ENCODE peak calls at places on chromosome 17, in seven cellular contexts. One of them, this sample, is unnamed.

GRCh38 chr17:66115246-66115645 is 76.7 kb downstream of the CEP112 start:
- DNase-seq in ELF-1: no peak
- DNase-seq in activated T-helper 1 cell treated with anti-CD3 and anti-CD28 coated beads, Interleukin-2, amount 50 U/mL, for 16 hours: no peak
- DNase-seq in NCI-H345: no peak
- DNase-seq in M059J: peak
- DNase-seq in gastrocnemius medialis: no peak
- DNase-seq in HTR-8/SVneo: no peak
- DNase-seq in this sample: no peak

GRCh38 chr17:69486779-69487637 is 72.5 kb downstream of the MAP2K6 start:
- DNase-seq in ELF-1: no peak
- DNase-seq in activated T-helper 1 cell treated with anti-CD3 and anti-CD28 coated beads, Interleukin-2, amount 50 U/mL, for 16 hours: no peak
- DNase-seq in NCI-H345: no peak
- DNase-seq in M059J: no peak
- DNase-seq in gastrocnemius medialis: no peak
- DNase-seq in HTR-8/SVneo: no peak
- DNase-seq in this sample: no peak

GRCh38 chr17:50129946-50130777 is at the start of gene SAMD14:
- DNase-seq in ELF-1: peak
- DNase-seq in activated T-helper 1 cell treated with anti-CD3 and anti-CD28 coated beads, Interleukin-2, amount 50 U/mL, for 16 hours: no peak
- DNase-seq in NCI-H345: peak
- DNase-seq in M059J: no peak
- DNase-seq in gastrocnemius medialis: no peak
- DNase-seq in HTR-8/SVneo: peak
- DNase-seq in this sample: no peak

GRCh38 chr17:20174588-20175265 is 165.6 kb downstream of the SPECC1 start:
- DNase-seq in ELF-1: peak
- DNase-seq in activated T-helper 1 cell treated with anti-CD3 and anti-CD28 coated beads, Interleukin-2, amount 50 U/mL, for 16 hours: no peak
- DNase-seq in NCI-H345: no peak
- DNase-seq in M059J: peak
- DNase-seq in gastrocnemius medialis: no peak
- DNase-seq in HTR-8/SVneo: peak
- DNase-seq in this sample: peak

GRCh38 chr17:62790554-62790953 is 17.6 kb downstream of the MARCHF10 start:
- DNase-seq in ELF-1: no peak
- DNase-seq in activated T-helper 1 cell treated with anti-CD3 and anti-CD28 coated beads, Interleukin-2, amount 50 U/mL, for 16 hours: no peak
- DNase-seq in NCI-H345: peak
- DNase-seq in M059J: peak
- DNase-seq in gastrocnemius medialis: no peak
- DNase-seq in HTR-8/SVneo: peak
- DNase-seq in this sample: peak

GRCh38 chr17:39700148-39700987 is 504 bp downstream of the ERBB2 start:
- DNase-seq in ELF-1: peak
- DNase-seq in activated T-helper 1 cell treated with anti-CD3 and anti-CD28 coated beads, Interleukin-2, amount 50 U/mL, for 16 hours: no peak
- DNase-seq in NCI-H345: no peak
- DNase-seq in M059J: no peak
- DNase-seq in gastrocnemius medialis: no peak
- DNase-seq in HTR-8/SVneo: peak
- DNase-seq in this sample: peak

GRCh38 chr17:14211778-14212177 is 24.9 kb downstream of the CDRT15 start:
- DNase-seq in ELF-1: no peak
- DNase-seq in activated T-helper 1 cell treated with anti-CD3 and anti-CD28 coated beads, Interleukin-2, amount 50 U/mL, for 16 hours: no peak
- DNase-seq in NCI-H345: no peak
- DNase-seq in M059J: no peak
- DNase-seq in gastrocnemius medialis: no peak
- DNase-seq in HTR-8/SVneo: no peak
- DNase-seq in this sample: no peak

GRCh38 chr17:11935734-11936406 is 61.4 kb downstream of the ZNF18 start:
- DNase-seq in ELF-1: peak
- DNase-seq in activated T-helper 1 cell treated with anti-CD3 and anti-CD28 coated beads, Interleukin-2, amount 50 U/mL, for 16 hours: no peak
- DNase-seq in NCI-H345: peak
- DNase-seq in M059J: peak
- DNase-seq in gastrocnemius medialis: no peak
- DNase-seq in HTR-8/SVneo: peak
- DNase-seq in this sample: peak

GRCh38 chr17:74842599-74843351 is 16.9 kb downstream of the GRIN2C start:
- DNase-seq in ELF-1: peak
- DNase-seq in activated T-helper 1 cell treated with anti-CD3 and anti-CD28 coated beads, Interleukin-2, amount 50 U/mL, for 16 hours: no peak
- DNase-seq in NCI-H345: peak
- DNase-seq in M059J: peak
- DNase-seq in gastrocnemius medialis: no peak
- DNase-seq in HTR-8/SVneo: peak
- DNase-seq in this sample: peak

GRCh38 chr17:83061586-83061985 is 17.8 kb upstream of the METRNL start:
- DNase-seq in ELF-1: no peak
- DNase-seq in activated T-helper 1 cell treated with anti-CD3 and anti-CD28 coated beads, Interleukin-2, amount 50 U/mL, for 16 hours: no peak
- DNase-seq in NCI-H345: no peak
- DNase-seq in M059J: no peak
- DNase-seq in gastrocnemius medialis: no peak
- DNase-seq in HTR-8/SVneo: no peak
- DNase-seq in this sample: peak

GRCh38 chr17:63925615-63926014 is 6.5 kb downstream of the CD79B start:
- DNase-seq in ELF-1: no peak
- DNase-seq in activated T-helper 1 cell treated with anti-CD3 and anti-CD28 coated beads, Interleukin-2, amount 50 U/mL, for 16 hours: no peak
- DNase-seq in NCI-H345: no peak
- DNase-seq in M059J: no peak
- DNase-seq in gastrocnemius medialis: no peak
- DNase-seq in HTR-8/SVneo: no peak
- DNase-seq in this sample: no peak

GRCh38 chr17:77437017-77437416 is 296.2 kb downstream of the SEC14L1 start:
- DNase-seq in ELF-1: no peak
- DNase-seq in activated T-helper 1 cell treated with anti-CD3 and anti-CD28 coated beads, Interleukin-2, amount 50 U/mL, for 16 hours: no peak
- DNase-seq in NCI-H345: peak
- DNase-seq in M059J: peak
- DNase-seq in gastrocnemius medialis: no peak
- DNase-seq in HTR-8/SVneo: no peak
- DNase-seq in this sample: no peak

GRCh38 chr17:5444209-5444608 is 5.3 kb upstream of the C1QBP start:
- DNase-seq in ELF-1: no peak
- DNase-seq in activated T-helper 1 cell treated with anti-CD3 and anti-CD28 coated beads, Interleukin-2, amount 50 U/mL, for 16 hours: no peak
- DNase-seq in NCI-H345: no peak
- DNase-seq in M059J: no peak
- DNase-seq in gastrocnemius medialis: no peak
- DNase-seq in HTR-8/SVneo: no peak
- DNase-seq in this sample: no peak

GRCh38 chr17:18031955-18032354 is 7.0 kb downstream of the ATPAF2 start:
- DNase-seq in ELF-1: peak
- DNase-seq in activated T-helper 1 cell treated with anti-CD3 and anti-CD28 coated beads, Interleukin-2, amount 50 U/mL, for 16 hours: no peak
- DNase-seq in NCI-H345: no peak
- DNase-seq in M059J: peak
- DNase-seq in gastrocnemius medialis: no peak
- DNase-seq in HTR-8/SVneo: no peak
- DNase-seq in this sample: peak

This sample was measured in islet precursor cell.